ENCODE peak calls at places on chromosomes 5 and 9, in ten cellular contexts. O is HTR-8/SVneo, L is HAP-1, G is iPS-NIHi11, J is foreskin keratinocyte, U is epithelial cell of esophagus, S is gastrocnemius medialis, C is NCI-H460, E is body of pancreas, T is heart right ventricle. D is an unnamed sample.

GRCh38 chr9:93097496-93098205 is 1.6 kb downstream of the CARD19 start:
- DNase-seq in C (no peak), S (no peak), L (no peak), O (no peak), U (no peak), G (peak), E (peak), T (no peak), J (no peak), D (no peak)

GRCh38 chr5:151202381-151203139 is 21.3 kb downstream of the CCDC69 start:
- DNase-seq in O (no peak), E (no peak), J (peak), G (no peak), L (no peak), C (peak), S (no peak), T (no peak), U (peak), D (no peak)

GRCh38 chr5:41637424-41637823 is 127.0 kb upstream of the PLCXD3 start:
- DNase-seq in T (no peak), C (no peak), L (no peak), G (peak), S (no peak), O (no peak), U (no peak), E (no peak), J (no peak), D (no peak)

GRCh38 chr5:14308384-14309154 is 165.4 kb downstream of the TRIO start:
- DNase-seq in U (no peak), J (no peak), T (no peak), L (no peak), G (no peak), S (no peak), O (no peak), E (no peak), C (no peak), D (no peak)

GRCh38 chr9:135076876-135077430 is 10.5 kb upstream of the OLFM1 start:
- DNase-seq in O (no peak), C (no peak), T (no peak), S (no peak), L (no peak), G (no peak), J (no peak), U (no peak), E (no peak), D (peak)

GRCh38 chr9:82495884-82496777 is 507.6 kb downstream of the SPATA31D1 start:
- DNase-seq in L (no peak), T (peak), O (no peak), G (no peak), U (no peak), C (no peak), E (no peak), S (no peak), J (no peak), D (no peak)

GRCh38 chr5:53543401-53543800 is 17.0 kb upstream of the NDUFS4 start:
- DNase-seq in J (no peak), E (no peak), S (no peak), L (peak), G (no peak), T (no peak), O (no peak), U (no peak), C (no peak), D (no peak)

GRCh38 chr9:127786773-127787123 is 914 bp downstream of the CDK9 start:
- DNase-seq in U (peak), O (no peak), J (no peak), G (no peak), L (no peak), E (no peak), C (no peak), S (no peak), T (no peak), D (no peak)

GRCh38 chr5:141852448-141852847 is 25.8 kb downstream of the PCDH1 start:
- DNase-seq in O (no peak), U (no peak), S (no peak), E (no peak), L (no peak), G (no peak), T (no peak), C (no peak), J (no peak), D (no peak)

GRCh38 chr9:133448487-133448972 is 11.2 kb upstream of the CACFD1 start:
- DNase-seq in S (no peak), J (no peak), G (no peak), U (no peak), O (no peak), T (no peak), C (no peak), E (no peak), L (no peak), D (peak)

GRCh38 chr5:116573279-116573616 is 1.4 kb downstream of the SEMA6A start:
- DNase-seq in J (no peak), T (peak), E (peak), O (no peak), C (no peak), U (peak), L (no peak), G (peak), S (no peak), D (peak)

GRCh38 chr9:128150594-128151342 is 1.5 kb downstream of the LCN2 start:
- DNase-seq in G (peak), E (no peak), C (no peak), S (no peak), L (no peak), T (no peak), U (no peak), J (no peak), O (no peak), D (peak)

GRCh38 chr9:96150324-96151023 is 151.5 kb downstream of the HSD17B3 start:
- DNase-seq in O (no peak), E (no peak), L (no peak), U (no peak), S (no peak), T (no peak), J (no peak), C (no peak), G (no peak), D (peak)

GRCh38 chr9:136228107-136228875 is 17.3 kb downstream of the QSOX2 start:
- DNase-seq in G (no peak), O (peak), E (peak), L (no peak), J (peak), C (peak), S (no peak), T (no peak), U (peak), D (no peak)

GRCh38 chr5:154858972-154859950 is 834 bp downstream of the CNOT8 start:
- DNase-seq in T (no peak), E (no peak), O (no peak), J (no peak), S (no peak), G (no peak), U (peak), L (no peak), C (no peak), D (no peak)

D was measured in stomach.